ENCODE peak calls at places on chromosomes 11 and 22, in four cellular contexts. One of them, this sample, is unnamed.

GRCh38 chr11:29224739-29225384 is 792.0 kb downstream of the KCNA4 start:
- DNase-seq in fibroblast of mammary gland: no peak
- DNase-seq in left ventricle myocardium inferior: no peak
- DNase-seq in kidney epithelial cell: no peak
- DNase-seq in this sample: no peak

GRCh38 chr11:117441146-117441975 is 113.7 kb downstream of the CEP164 start:
- DNase-seq in fibroblast of mammary gland: no peak
- DNase-seq in left ventricle myocardium inferior: no peak
- DNase-seq in kidney epithelial cell: no peak
- DNase-seq in this sample: no peak

GRCh38 chr11:122105009-122105828 is 10.8 kb downstream of the BLID start:
- DNase-seq in kidney epithelial cell: no peak
- DNase-seq in fibroblast of mammary gland: no peak
- DNase-seq in left ventricle myocardium inferior: no peak
- DNase-seq in this sample: peak; percentile 24

GRCh38 chr11:66339163-66339675 is 3.0 kb upstream of the RIN1 start:
- DNase-seq in kidney epithelial cell: no peak
- DNase-seq in fibroblast of mammary gland: no peak
- DNase-seq in left ventricle myocardium inferior: no peak
- DNase-seq in this sample: no peak

GRCh38 chr11:70569173-70569890 is 171.0 kb downstream of the CTTN start:
- DNase-seq in left ventricle myocardium inferior: no peak
- DNase-seq in fibroblast of mammary gland: no peak
- DNase-seq in kidney epithelial cell: no peak
- DNase-seq in this sample: no peak

GRCh38 chr11:38014405-38014804 is 1416.4 kb upstream of the RAG2 start:
- DNase-seq in kidney epithelial cell: no peak
- DNase-seq in left ventricle myocardium inferior: no peak
- DNase-seq in fibroblast of mammary gland: peak; percentile 8
- DNase-seq in this sample: no peak

GRCh38 chr11:76588455-76589325 is 81.9 kb downstream of the LRRC32 start:
- DNase-seq in left ventricle myocardium inferior: peak; percentile 74
- DNase-seq in fibroblast of mammary gland: no peak
- DNase-seq in kidney epithelial cell: no peak
- DNase-seq in this sample: no peak

GRCh38 chr11:57762235-57762866 is 749 bp downstream of the CTNND1 start:
- DNase-seq in left ventricle myocardium inferior: no peak
- DNase-seq in kidney epithelial cell: no peak
- DNase-seq in fibroblast of mammary gland: no peak
- DNase-seq in this sample: no peak

GRCh38 chr11:7612661-7613393 is 60.5 kb downstream of the CYB5R2 start:
- DNase-seq in left ventricle myocardium inferior: no peak
- DNase-seq in fibroblast of mammary gland: no peak
- DNase-seq in kidney epithelial cell: peak; percentile 26
- DNase-seq in this sample: no peak

GRCh38 chr11:44252999-44253602 is 56.8 kb downstream of the ALX4 start:
- DNase-seq in kidney epithelial cell: no peak
- DNase-seq in left ventricle myocardium inferior: no peak
- DNase-seq in fibroblast of mammary gland: no peak
- DNase-seq in this sample: no peak

GRCh38 chr22:25120093-25120561 is 79.5 kb upstream of the CRYBB3 start:
- DNase-seq in kidney epithelial cell: no peak
- DNase-seq in fibroblast of mammary gland: no peak
- DNase-seq in left ventricle myocardium inferior: no peak
- DNase-seq in this sample: no peak

GRCh38 chr11:69217276-69218105 is 61.8 kb downstream of the SMIM38 start:
- DNase-seq in kidney epithelial cell: no peak
- DNase-seq in left ventricle myocardium inferior: no peak
- DNase-seq in fibroblast of mammary gland: no peak
- DNase-seq in this sample: no peak

GRCh38 chr11:131656839-131657211 is 286.4 kb downstream of the NTM start:
- DNase-seq in kidney epithelial cell: no peak
- DNase-seq in fibroblast of mammary gland: no peak
- DNase-seq in left ventricle myocardium inferior: no peak
- DNase-seq in this sample: no peak

GRCh38 chr22:22168190-22168940 is 76.2 kb upstream of the VPREB1 start:
- DNase-seq in left ventricle myocardium inferior: no peak
- DNase-seq in kidney epithelial cell: peak; percentile 12
- DNase-seq in fibroblast of mammary gland: peak; percentile 70
- DNase-seq in this sample: no peak

GRCh38 chr11:70230151-70230839 is 27.2 kb downstream of the FADD start:
- DNase-seq in kidney epithelial cell: no peak
- DNase-seq in left ventricle myocardium inferior: no peak
- DNase-seq in fibroblast of mammary gland: no peak
- DNase-seq in this sample: no peak

GRCh38 chr22:26995222-26995621 is 337.8 kb downstream of the MIAT start:
- DNase-seq in kidney epithelial cell: no peak
- DNase-seq in left ventricle myocardium inferior: no peak
- DNase-seq in fibroblast of mammary gland: no peak
- DNase-seq in this sample: no peak

GRCh38 chr22:20503816-20504215 is 3.6 kb upstream of the MED15 start:
- DNase-seq in fibroblast of mammary gland: no peak
- DNase-seq in left ventricle myocardium inferior: no peak
- DNase-seq in kidney epithelial cell: no peak
- DNase-seq in this sample: no peak

GRCh38 chr11:97854877-97855276 is 1165.9 kb upstream of the CNTN5 start:
- DNase-seq in kidney epithelial cell: no peak
- DNase-seq in left ventricle myocardium inferior: no peak
- DNase-seq in fibroblast of mammary gland: no peak
- DNase-seq in this sample: no peak

GRCh38 chr11:665707-666281 is 28.7 kb downstream of the DRD4 start:
- DNase-seq in fibroblast of mammary gland: peak; percentile 81
- DNase-seq in kidney epithelial cell: no peak
- DNase-seq in left ventricle myocardium inferior: no peak
- DNase-seq in this sample: no peak

GRCh38 chr22:37639771-37640590 is 512 bp downstream of the SH3BP1 start:
- DNase-seq in fibroblast of mammary gland: no peak
- DNase-seq in left ventricle myocardium inferior: no peak
- DNase-seq in kidney epithelial cell: no peak
- DNase-seq in this sample: no peak

GRCh38 chr22:37640591-37641250 is 1.3 kb downstream of the SH3BP1 start:
- DNase-seq in kidney epithelial cell: no peak
- DNase-seq in left ventricle myocardium inferior: no peak
- DNase-seq in fibroblast of mammary gland: no peak
- DNase-seq in this sample: no peak

GRCh38 chr22:37639070-37639760 is at the start of gene SH3BP1:
- DNase-seq in kidney epithelial cell: no peak
- DNase-seq in left ventricle myocardium inferior: peak; percentile 68
- DNase-seq in fibroblast of mammary gland: no peak
- DNase-seq in this sample: no peak

GRCh38 chr22:37643225-37643847 is 3.9 kb downstream of the SH3BP1 start:
- DNase-seq in fibroblast of mammary gland: peak; percentile 65
- DNase-seq in left ventricle myocardium inferior: peak; percentile 87
- DNase-seq in kidney epithelial cell: no peak
- DNase-seq in this sample: peak; percentile 47

DNA sequence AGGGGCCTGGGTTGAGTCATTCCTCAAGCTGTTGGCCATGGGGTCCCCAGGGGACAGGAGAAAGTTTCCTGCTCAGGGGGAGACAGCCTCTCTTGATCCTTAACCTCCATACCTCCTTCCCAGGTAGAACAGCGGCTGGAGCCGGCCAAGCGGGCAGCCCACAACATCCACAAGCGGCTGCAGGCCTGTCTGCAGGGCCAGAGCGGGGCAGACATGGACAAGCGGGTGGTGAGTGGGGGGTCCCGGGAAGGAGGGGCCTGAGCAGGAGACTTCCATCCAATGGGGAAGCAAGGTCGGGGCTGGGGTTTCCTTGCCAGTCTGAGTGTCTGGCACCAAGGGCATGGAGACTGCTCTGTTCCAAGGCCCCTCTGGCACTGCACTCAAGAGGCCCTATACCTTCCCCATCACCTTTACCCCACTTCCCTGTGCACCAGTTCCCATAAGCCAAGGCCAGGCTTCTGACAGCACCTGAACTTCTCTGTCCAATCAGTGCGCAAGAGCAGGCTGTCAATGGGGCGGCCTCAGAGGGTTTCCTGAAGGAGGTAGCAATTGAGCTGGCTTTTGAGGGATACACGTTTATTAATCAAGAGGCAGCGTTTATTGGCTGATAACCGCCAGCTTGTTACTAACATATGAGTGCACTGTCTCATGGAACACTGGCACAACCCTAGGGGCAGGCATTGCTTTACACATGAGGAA is 1.9 kb downstream of the SH3BP1 start:
- DNase-seq in fibroblast of mammary gland: no peak
- DNase-seq in kidney epithelial cell: no peak
- DNase-seq in left ventricle myocardium inferior: no peak
- DNase-seq in this sample: no peak
- H3K4me3 ChIP-seq in fibroblast of mammary gland: no peak overlapping the region
- H3K4me3 ChIP-seq in kidney epithelial cell: no peak overlapping the region
- H3K4me3 ChIP-seq in left ventricle myocardium inferior: no peak overlapping the region
- H3K4me3 ChIP-seq in this sample: no peak overlapping the region

GRCh38 chr22:34808618-34809017 is 257.3 kb upstream of the ISX start:
- DNase-seq in left ventricle myocardium inferior: no peak
- DNase-seq in kidney epithelial cell: no peak
- DNase-seq in fibroblast of mammary gland: no peak
- DNase-seq in this sample: no peak

GRCh38 chr22:34800265-34800664 is 265.7 kb upstream of the ISX start:
- DNase-seq in left ventricle myocardium inferior: no peak
- DNase-seq in fibroblast of mammary gland: no peak
- DNase-seq in kidney epithelial cell: peak; percentile 54
- DNase-seq in this sample: no peak

GRCh38 chr22:34798605-34799004 is 267.4 kb upstream of the ISX start:
- DNase-seq in kidney epithelial cell: no peak
- DNase-seq in left ventricle myocardium inferior: no peak
- DNase-seq in fibroblast of mammary gland: no peak
- DNase-seq in this sample: no peak

GRCh38 chr22:34801221-34801620 is 264.7 kb upstream of the ISX start:
- DNase-seq in kidney epithelial cell: no peak
- DNase-seq in fibroblast of mammary gland: no peak
- DNase-seq in left ventricle myocardium inferior: no peak
- DNase-seq in this sample: no peak

GRCh38 chr22:34804588-34804987 is 261.4 kb upstream of the ISX start:
- DNase-seq in fibroblast of mammary gland: no peak
- DNase-seq in kidney epithelial cell: no peak
- DNase-seq in left ventricle myocardium inferior: no peak
- DNase-seq in this sample: no peak
- TF ChIP-seq CTCF in fibroblast of mammary gland: no peak
- TF ChIP-seq CTCF in kidney epithelial cell: no peak
- TF ChIP-seq CTCF in left ventricle myocardium inferior: no peak
- TF ChIP-seq CTCF in this sample: no peak

DNA sequence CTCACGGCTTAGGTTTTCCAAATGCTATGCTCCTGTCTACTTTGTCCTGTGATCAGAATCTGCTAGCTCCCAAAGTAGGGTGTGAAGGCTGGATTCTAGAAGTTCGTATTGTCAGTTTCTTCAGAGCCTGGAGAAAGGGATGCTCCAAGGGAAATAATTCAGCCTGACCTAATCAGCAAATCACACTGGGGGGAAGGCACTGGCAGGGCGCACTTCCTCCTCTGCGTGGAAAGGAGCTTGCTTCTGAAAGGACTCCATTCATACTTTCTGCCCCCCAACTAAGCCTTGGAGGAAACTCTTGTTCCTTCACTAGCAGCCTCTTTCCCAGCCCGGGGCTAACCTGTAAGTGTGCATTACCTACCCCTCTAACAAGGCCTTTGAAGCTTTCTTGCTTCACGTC is 165.9 kb downstream of the NAV2 start:
- DNase-seq in left ventricle myocardium inferior: no peak
- DNase-seq in fibroblast of mammary gland: no peak
- DNase-seq in kidney epithelial cell: no peak
- DNase-seq in this sample: no peak
- H3K4me3 ChIP-seq in left ventricle myocardium inferior: no peak overlapping the region
- H3K4me3 ChIP-seq in fibroblast of mammary gland: no peak overlapping the region
- H3K4me3 ChIP-seq in kidney epithelial cell: no peak overlapping the region
- H3K4me3 ChIP-seq in this sample: no peak overlapping the region

GRCh38 chr22:39139933-39140332 is 12.5 kb downstream of the CBX7 start:
- DNase-seq in left ventricle myocardium inferior: no peak
- DNase-seq in fibroblast of mammary gland: no peak
- DNase-seq in kidney epithelial cell: no peak
- DNase-seq in this sample: no peak
- TF ChIP-seq CTCF in left ventricle myocardium inferior: no peak
- TF ChIP-seq CTCF in fibroblast of mammary gland: no peak
- TF ChIP-seq CTCF in kidney epithelial cell: no peak
- TF ChIP-seq CTCF in this sample: no peak

GRCh38 chr11:45544826-45545225 is 120.6 kb downstream of the CHST1 start:
- DNase-seq in kidney epithelial cell: no peak
- DNase-seq in fibroblast of mammary gland: no peak
- DNase-seq in left ventricle myocardium inferior: no peak
- DNase-seq in this sample: no peak
- H3K4me3 ChIP-seq in kidney epithelial cell: no peak overlapping the region
- H3K4me3 ChIP-seq in fibroblast of mammary gland: no peak overlapping the region
- H3K4me3 ChIP-seq in left ventricle myocardium inferior: no peak overlapping the region
- H3K4me3 ChIP-seq in this sample: no peak overlapping the region

DNA sequence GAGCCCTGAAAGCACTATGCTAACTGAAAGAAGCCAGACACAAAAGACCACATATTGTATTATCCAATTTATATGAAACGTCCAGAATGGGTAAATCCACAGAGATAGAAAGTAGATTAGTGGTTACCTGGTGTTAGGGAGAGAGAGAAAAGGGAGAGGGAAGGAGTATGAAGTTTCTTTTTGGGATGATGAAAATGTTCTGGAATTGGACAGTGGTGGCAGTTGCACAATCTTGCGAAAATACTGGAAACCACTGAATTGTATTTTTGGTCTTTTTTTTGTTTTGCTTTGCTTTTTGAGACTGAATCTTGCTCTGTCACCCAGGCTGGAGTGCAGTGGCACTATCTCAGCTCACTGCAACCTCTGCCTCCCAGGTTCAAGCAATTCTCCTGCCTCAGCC is 63.5 kb downstream of the MRTFA start:
- DNase-seq in left ventricle myocardium inferior: no peak
- DNase-seq in kidney epithelial cell: no peak
- DNase-seq in fibroblast of mammary gland: peak; percentile 43
- DNase-seq in this sample: no peak
- TF ChIP-seq CTCF in left ventricle myocardium inferior: no peak
- TF ChIP-seq CTCF in kidney epithelial cell: no peak
- TF ChIP-seq CTCF in fibroblast of mammary gland: no peak
- TF ChIP-seq CTCF in this sample: no peak